ENCODE peak calls at places on chromosomes 16 and 17, in seven cellular contexts. One of them, this sample, is unnamed. For H3K9me3, the result is how much of the 10 kb centered on the place peaks cover.

GRCh38 chr16:12268602-12269001 is 292.1 kb downstream of the SNX29 start:
- DNase-seq in HCT116: no peak
- DNase-seq in IMR-90: no peak
- DNase-seq in K562: no peak
- DNase-seq in A549: no peak
- DNase-seq in heart left ventricle: no peak
- DNase-seq in tibial nerve: no peak
- DNase-seq in this sample: no peak

GRCh38 chr16:65833171-65833871 is 533.2 kb upstream of the CDH5 start:
- DNase-seq in K562: no peak
- DNase-seq in A549: no peak
- DNase-seq in tibial nerve: peak
- DNase-seq in HCT116: no peak
- DNase-seq in heart left ventricle: no peak
- DNase-seq in IMR-90: peak
- DNase-seq in this sample: no peak

GRCh38 chr17:65530985-65531507 is 30.4 kb downstream of the AXIN2 start:
- DNase-seq in K562: no peak
- DNase-seq in IMR-90: peak
- DNase-seq in tibial nerve: no peak
- DNase-seq in A549: no peak
- DNase-seq in heart left ventricle: no peak
- DNase-seq in HCT116: no peak
- DNase-seq in this sample: no peak

GRCh38 chr16:22732315-22732840 is 81.6 kb upstream of the HS3ST2 start:
- DNase-seq in IMR-90: no peak
- DNase-seq in tibial nerve: no peak
- DNase-seq in heart left ventricle: no peak
- DNase-seq in K562: no peak
- DNase-seq in A549: no peak
- DNase-seq in HCT116: no peak
- DNase-seq in this sample: no peak

GRCh38 chr16:4968879-4969278 is 10.7 kb downstream of the SEC14L5 start:
- DNase-seq in A549: no peak
- DNase-seq in heart left ventricle: no peak
- DNase-seq in IMR-90: no peak
- DNase-seq in HCT116: no peak
- DNase-seq in tibial nerve: no peak
- DNase-seq in K562: no peak
- DNase-seq in this sample: no peak

GRCh38 chr16:31870809-31871208 is 2.8 kb upstream of the ZNF267 start:
- DNase-seq in tibial nerve: no peak
- DNase-seq in A549: no peak
- DNase-seq in IMR-90: no peak
- DNase-seq in K562: no peak
- DNase-seq in HCT116: no peak
- DNase-seq in heart left ventricle: no peak
- DNase-seq in this sample: no peak

GRCh38 chr16:84462296-84463210 is 41.9 kb downstream of the MEAK7 start:
- DNase-seq in K562: no peak
- DNase-seq in tibial nerve: no peak
- DNase-seq in heart left ventricle: no peak
- DNase-seq in IMR-90: no peak
- DNase-seq in HCT116: no peak
- DNase-seq in A549: no peak
- DNase-seq in this sample: no peak

GRCh38 chr16:19589771-19590302 is 34.3 kb downstream of the VPS35L start:
- DNase-seq in IMR-90: peak
- DNase-seq in tibial nerve: no peak
- DNase-seq in heart left ventricle: no peak
- DNase-seq in K562: no peak
- DNase-seq in HCT116: no peak
- DNase-seq in A549: peak
- DNase-seq in this sample: no peak

GRCh38 chr17:41691031-41691777 is 2.5 kb downstream of the EIF1 start:
- DNase-seq in IMR-90: peak
- DNase-seq in tibial nerve: no peak
- DNase-seq in heart left ventricle: no peak
- DNase-seq in A549: no peak
- DNase-seq in K562: no peak
- DNase-seq in HCT116: no peak
- DNase-seq in this sample: no peak
- TF ChIP-seq POLR2A in IMR-90: no peak
- TF ChIP-seq POLR2A in tibial nerve: no peak
- TF ChIP-seq POLR2A in heart left ventricle: no peak
- TF ChIP-seq POLR2A in A549: no peak
- TF ChIP-seq POLR2A in K562: no peak
- TF ChIP-seq POLR2A in HCT116: no peak
- TF ChIP-seq POLR2A in this sample: no peak

DNA sequence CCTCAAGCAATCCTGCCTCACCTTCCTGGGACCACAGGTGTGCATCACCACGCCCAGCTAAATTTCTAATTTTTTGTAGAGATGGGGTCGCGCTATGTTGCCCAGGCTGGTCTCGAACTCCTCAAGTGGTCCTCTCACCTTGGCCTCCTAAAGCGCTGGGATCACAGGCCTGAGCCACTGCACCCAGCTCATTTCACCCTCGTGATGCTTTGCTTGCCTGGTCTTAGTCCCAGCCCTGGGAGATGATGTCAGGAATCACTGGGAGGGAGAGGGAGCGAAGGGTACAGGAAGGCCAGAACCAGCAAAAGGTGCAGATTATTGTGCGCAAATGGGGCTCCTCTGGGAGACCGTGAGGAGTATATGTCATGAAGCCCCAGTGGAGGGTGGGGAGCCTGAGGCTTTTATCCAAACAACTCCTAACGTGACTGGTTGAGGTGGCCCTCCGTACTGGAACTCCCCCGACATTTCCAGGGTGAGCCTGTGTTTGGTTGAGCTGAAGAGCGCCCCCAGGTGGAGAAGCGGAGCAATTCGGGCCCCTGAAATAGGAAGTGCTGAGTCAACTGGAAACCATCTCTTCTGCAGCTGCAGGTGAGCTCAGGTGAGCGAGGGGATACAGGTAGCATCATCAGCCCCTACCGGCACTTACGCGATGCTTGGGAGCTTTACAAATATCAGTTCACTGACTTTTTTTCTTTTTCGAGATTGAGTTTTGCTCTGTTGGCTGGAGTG is 41.2 kb upstream of the HAPSTR1 start:
- DNase-seq in heart left ventricle: no peak
- DNase-seq in IMR-90: peak
- DNase-seq in A549: peak
- DNase-seq in tibial nerve: no peak
- DNase-seq in K562: peak
- DNase-seq in HCT116: no peak
- DNase-seq in this sample: no peak
- H3K9me3 ChIP-seq in heart left ventricle: under half
- H3K9me3 ChIP-seq in IMR-90: under half
- H3K9me3 ChIP-seq in A549: under half
- H3K9me3 ChIP-seq in tibial nerve: under half
- H3K9me3 ChIP-seq in K562: under half
- H3K9me3 ChIP-seq in HCT116: under half
- H3K9me3 ChIP-seq in this sample: under half

GRCh38 chr17:8222630-8223355 is 12.4 kb upstream of the AURKB start:
- DNase-seq in K562: peak
- DNase-seq in IMR-90: peak
- DNase-seq in tibial nerve: peak
- DNase-seq in HCT116: peak
- DNase-seq in A549: peak
- DNase-seq in heart left ventricle: peak
- DNase-seq in this sample: no peak

GRCh38 chr17:8220783-8221662 is 10.6 kb upstream of the AURKB start:
- DNase-seq in A549: peak
- DNase-seq in heart left ventricle: peak
- DNase-seq in K562: peak
- DNase-seq in tibial nerve: peak
- DNase-seq in IMR-90: peak
- DNase-seq in HCT116: peak
- DNase-seq in this sample: peak

GRCh38 chr17:8222380-8222629 is 11.9 kb upstream of the AURKB start:
- DNase-seq in A549: no peak
- DNase-seq in tibial nerve: no peak
- DNase-seq in K562: peak
- DNase-seq in IMR-90: no peak
- DNase-seq in HCT116: peak
- DNase-seq in heart left ventricle: no peak
- DNase-seq in this sample: no peak

GRCh38 chr17:8223356-8224063 is 13.1 kb upstream of the AURKB start:
- DNase-seq in tibial nerve: peak
- DNase-seq in HCT116: no peak
- DNase-seq in A549: peak
- DNase-seq in IMR-90: peak
- DNase-seq in heart left ventricle: peak
- DNase-seq in K562: peak
- DNase-seq in this sample: no peak

DNA sequence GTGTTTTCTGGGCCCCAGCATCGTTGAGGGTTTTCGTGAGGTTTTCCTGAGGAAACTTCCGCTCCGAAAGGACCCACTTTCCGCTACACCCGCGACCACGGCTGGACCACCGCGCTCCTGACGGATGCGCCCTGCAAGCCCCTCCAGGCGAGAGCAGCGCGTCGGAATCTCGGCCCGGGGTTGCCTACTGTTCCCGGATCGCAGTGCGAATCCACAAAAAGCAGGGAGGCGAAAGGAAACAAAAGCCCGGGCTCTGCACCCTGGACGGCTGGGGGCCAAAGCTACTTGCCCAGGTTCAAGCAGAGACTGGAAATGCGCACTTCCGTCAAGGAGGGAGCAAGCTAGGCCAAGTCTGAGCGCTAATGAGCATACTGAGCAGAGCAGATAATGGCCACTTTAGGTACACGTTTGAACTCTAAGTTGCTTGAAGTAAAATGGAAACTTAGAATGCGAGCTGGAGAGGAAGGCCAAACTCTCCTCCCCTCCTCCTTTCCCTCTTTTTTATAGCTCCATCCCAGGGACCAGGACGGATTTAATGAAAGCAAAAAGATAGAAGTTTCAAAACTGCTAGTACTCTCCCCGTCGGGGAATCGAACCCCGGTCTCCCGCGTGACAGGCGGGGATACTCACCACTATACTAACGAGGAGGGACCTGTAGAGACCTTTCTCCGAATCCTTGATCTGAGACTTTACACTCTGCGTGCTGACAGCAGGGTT is 11.4 kb upstream of the AURKB start:
- DNase-seq in A549: peak
- DNase-seq in HCT116: no peak
- DNase-seq in heart left ventricle: peak
- DNase-seq in tibial nerve: peak
- DNase-seq in IMR-90: peak
- DNase-seq in K562: peak
- DNase-seq in this sample: no peak
- TF ChIP-seq POLR2A in A549: no peak
- TF ChIP-seq POLR2A in HCT116: no peak
- TF ChIP-seq POLR2A in heart left ventricle: no peak
- TF ChIP-seq POLR2A in tibial nerve: no peak
- TF ChIP-seq POLR2A in IMR-90: no peak
- TF ChIP-seq POLR2A in K562: no peak
- TF ChIP-seq POLR2A in this sample: no peak

GRCh38 chr16:52229471-52229870 is 317.5 kb downstream of the TOX3 start:
- DNase-seq in tibial nerve: no peak
- DNase-seq in A549: no peak
- DNase-seq in HCT116: no peak
- DNase-seq in IMR-90: no peak
- DNase-seq in heart left ventricle: no peak
- DNase-seq in K562: no peak
- DNase-seq in this sample: no peak
- H3K9me3 ChIP-seq in tibial nerve: under half
- H3K9me3 ChIP-seq in A549: under half
- H3K9me3 ChIP-seq in HCT116: under half
- H3K9me3 ChIP-seq in IMR-90: under half
- H3K9me3 ChIP-seq in heart left ventricle: under half
- H3K9me3 ChIP-seq in K562: under half
- H3K9me3 ChIP-seq in this sample: under half

DNA sequence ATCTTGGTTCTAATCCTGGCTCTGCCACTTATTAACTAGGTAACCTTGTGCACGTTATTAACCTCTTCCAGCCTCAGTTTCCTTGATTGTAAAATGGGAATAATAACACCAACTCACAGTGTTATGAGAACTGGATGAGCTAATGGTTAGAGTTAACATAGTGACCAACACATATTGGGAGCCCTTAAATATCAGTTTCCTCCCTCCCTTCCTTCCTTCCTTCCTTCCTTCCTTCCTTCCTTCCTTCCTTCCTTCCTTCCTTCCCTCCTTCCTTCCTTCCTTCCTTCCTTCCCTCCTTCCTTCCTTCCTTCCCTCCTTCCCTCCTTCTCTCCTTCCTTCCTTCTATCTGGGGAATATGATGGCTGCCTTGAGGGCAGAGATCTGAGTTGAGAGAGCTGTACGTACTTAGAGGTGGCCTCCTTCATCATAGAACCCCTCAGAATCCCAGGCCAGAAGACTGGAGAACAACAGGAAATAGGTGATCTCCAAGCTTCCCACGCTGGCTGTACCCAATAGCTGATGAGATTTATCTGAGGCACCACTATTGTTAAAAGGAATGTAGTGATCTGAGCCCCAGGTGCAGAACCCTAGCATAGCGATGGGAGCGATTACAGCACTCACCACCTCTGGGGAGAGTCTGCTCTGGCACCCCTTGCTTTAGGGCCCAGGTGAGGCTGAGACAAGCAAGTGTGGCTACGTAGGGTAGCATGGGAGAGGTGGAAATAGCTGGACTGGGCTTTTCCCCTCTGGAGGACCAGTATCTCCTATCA is 26.2 kb downstream of the CCR7 start:
- DNase-seq in IMR-90: no peak
- DNase-seq in tibial nerve: no peak
- DNase-seq in HCT116: no peak
- DNase-seq in A549: no peak
- DNase-seq in heart left ventricle: peak
- DNase-seq in K562: no peak
- DNase-seq in this sample: no peak
- TF ChIP-seq POLR2A in IMR-90: no peak
- TF ChIP-seq POLR2A in tibial nerve: no peak
- TF ChIP-seq POLR2A in HCT116: no peak
- TF ChIP-seq POLR2A in A549: no peak
- TF ChIP-seq POLR2A in heart left ventricle: no peak
- TF ChIP-seq POLR2A in K562: no peak
- TF ChIP-seq POLR2A in this sample: no peak